ENCODE peak calls at places on chromosomes 4 and X, in nine cellular contexts. E, H, W, G, X, K, S, P and B are unnamed samples.

GRCh38 chr4:8044699-8045098 is 105.0 kb upstream of the AFAP1 start:
- DNase-seq in H (no peak), W (no peak), K (peak; percentile 65), G (no peak), X (no peak), S (no peak), E (no peak), P (no peak), B (no peak)

GRCh38 chrX:96182366-96182765 is 502.3 kb upstream of the DIAPH2 start:
- DNase-seq in G (peak; percentile 26), P (peak; percentile 19), K (peak; percentile 13), H (peak; percentile 32), E (no peak), W (no peak), S (no peak), X (no peak), B (no peak)

GRCh38 chrX:119015407-119016242 is 41.2 kb downstream of the LONRF3 start:
- DNase-seq in S (peak; percentile 73), K (no peak), P (peak; percentile 74), W (no peak), G (no peak), E (no peak), X (peak; percentile 85), H (peak; percentile 72), B (peak; percentile 47)

GRCh38 chr4:178316211-178316610 is 874.0 kb upstream of the AGA start:
- DNase-seq in S (no peak), X (no peak), W (no peak), K (no peak), E (no peak), P (no peak), G (no peak), H (no peak), B (no peak)

GRCh38 chrX:11970935-11971334 is 167.3 kb upstream of the FRMPD4 start:
- DNase-seq in P (no peak), H (peak; percentile 13), X (no peak), G (no peak), K (no peak), W (no peak), E (no peak), S (no peak), B (no peak)

GRCh38 chr4:61522312-61522711 is 322.2 kb downstream of the ADGRL3 start:
- DNase-seq in K (no peak), G (no peak), W (no peak), H (no peak), S (no peak), E (no peak), P (no peak), X (no peak), B (no peak)

GRCh38 chr4:76639292-76639691 is 204.3 kb downstream of the SHROOM3 start:
- DNase-seq in K (no peak), E (no peak), W (no peak), H (peak; percentile 77), X (no peak), G (no peak), S (no peak), P (no peak), B (no peak)

GRCh38 chrX:115642895-115643530 is 82.0 kb downstream of the PLS3 start:
- DNase-seq in G (peak; percentile 17), H (peak; percentile 1), E (no peak), S (peak; percentile 40), K (peak; percentile 56), P (peak; percentile 38), W (no peak), X (peak; percentile 41), B (peak; percentile 15)

GRCh38 chr4:168618577-168619265 is 121.9 kb downstream of the PALLD start:
- DNase-seq in H (peak; percentile 60), W (no peak), G (no peak), X (no peak), K (no peak), E (no peak), S (no peak), P (no peak), B (peak; percentile 39)